ENCODE peak calls at places on chromosomes 3 and 15, in six cellular contexts. O is SJSA1, R is OCI-LY7, P is GM20000, E is NCI-H748 treated with DMSO at 0.1 percent for 48 hours, N is Right ventricle myocardium superior. F is an unnamed sample.

GRCh38 chr15:68017221-68017620 is 36.9 kb upstream of the PIAS1 start:
- DNase-seq in O (no peak), R (no peak), N (no peak), E (no peak), P (no peak), F (no peak)

GRCh38 chr15:101828774-101829173 is 16.8 kb downstream of the OR4F15 start:
- DNase-seq in P (no peak), O (no peak), E (no peak), N (no peak), R (no peak), F (no peak)

GRCh38 chr15:76376029-76376428 is 39.5 kb downstream of the ISL2 start:
- DNase-seq in R (no peak), O (no peak), P (no peak), E (no peak), N (no peak), F (no peak)

GRCh38 chr3:8500208-8500961 is 1.2 kb upstream of the LMCD1 start:
- DNase-seq in R (no peak), N (no peak), O (peak; percentile 37), P (no peak), E (no peak), F (peak; percentile 22)

GRCh38 chr3:40129981-40130380 is 179.5 kb upstream of the EIF1B start:
- DNase-seq in E (no peak), O (no peak), N (no peak), R (no peak), P (no peak), F (no peak)

GRCh38 chr3:194270627-194271458 is 80.3 kb downstream of the CPN2 start:
- DNase-seq in O (no peak), E (no peak), R (no peak), P (no peak), N (peak; percentile 91), F (no peak)

GRCh38 chr3:76970006-76970680 is 69.8 kb upstream of the ROBO2 start:
- DNase-seq in P (no peak), O (no peak), R (no peak), N (no peak), E (no peak), F (no peak)

GRCh38 chr3:134885877-134886621 is 91.0 kb downstream of the EPHB1 start:
- DNase-seq in E (no peak), O (no peak), P (peak; percentile 13), R (no peak), N (no peak), F (no peak)

GRCh38 chr3:46061108-46061507 is 33.8 kb upstream of the XCR1 start:
- DNase-seq in P (no peak), E (no peak), R (no peak), N (no peak), O (no peak), F (no peak)

GRCh38 chr3:133843634-133844033 is 38.0 kb downstream of the SRPRB start:
- DNase-seq in E (no peak), P (no peak), N (no peak), R (no peak), O (no peak), F (no peak)

GRCh38 chr15:62798536-62798935 is 244.0 kb upstream of the TPM1 start:
- DNase-seq in R (no peak), N (no peak), E (no peak), P (no peak), O (no peak), F (no peak)

GRCh38 chr3:181210275-181210674 is 220.7 kb upstream of the DNAJC19 start:
- DNase-seq in O (no peak), P (no peak), N (no peak), E (peak; percentile 2), R (peak; percentile 31), F (peak; percentile 84)

GRCh38 chr3:12862387-12862786 is 21.0 kb upstream of the RPL32 start:
- DNase-seq in N (no peak), P (no peak), E (no peak), O (no peak), R (no peak), F (no peak)

GRCh38 chr3:78858910-78859309 is 908.9 kb downstream of the ROBO1 start:
- DNase-seq in E (no peak), R (no peak), N (no peak), O (no peak), P (no peak), F (no peak)

GRCh38 chr15:24760066-24760465 is 84.5 kb downstream of the NPAP1 start:
- DNase-seq in P (no peak), N (no peak), R (no peak), O (no peak), E (no peak), F (no peak)

GRCh38 chr15:68801572-68802148 is 19.0 kb downstream of the ANP32A start:
- DNase-seq in P (no peak), N (no peak), R (no peak), E (no peak), O (no peak), F (no peak)

GRCh38 chr3:11197471-11197870 is 43.2 kb downstream of the HRH1 start:
- DNase-seq in P (no peak), R (no peak), N (no peak), O (no peak), E (no peak), F (no peak)

GRCh38 chr3:58628823-58629562 is 37.6 kb downstream of the FAM3D start:
- DNase-seq in O (peak; percentile 42), E (no peak), P (no peak), N (no peak), R (no peak), F (no peak)

GRCh38 chr3:8990266-8991215 is 27.3 kb upstream of the RAD18 start:
- DNase-seq in O (peak; percentile 52), R (no peak), E (no peak), P (no peak), N (no peak), F (no peak)

GRCh38 chr3:7917443-7918151 is 584.0 kb upstream of the LMCD1 start:
- DNase-seq in E (no peak), P (no peak), R (no peak), O (no peak), N (no peak), F (no peak)

GRCh38 chr3:128484404-128485282 is 8.4 kb downstream of the GATA2 start:
- DNase-seq in N (peak; percentile 10), O (no peak), E (no peak), R (no peak), P (no peak), F (no peak)

GRCh38 chr15:20348900-20349773 is 192.5 kb downstream of the GOLGA6L6 start:
- DNase-seq in N (peak; percentile 46), O (no peak), P (peak; percentile 45), E (no peak), R (no peak), F (no peak)

GRCh38 chr3:57518276-57518914 is 25.7 kb downstream of the DNAH12 start:
- DNase-seq in O (peak; percentile 32), E (no peak), R (no peak), P (no peak), N (no peak), F (no peak)

GRCh38 chr15:68635142-68635541 is 56.3 kb downstream of the CORO2B start:
- DNase-seq in E (no peak), P (no peak), O (no peak), N (peak; percentile 68), R (peak; percentile 88), F (no peak)